ENCODE peak calls at places on chromosomes 1 and 21, in nine cellular contexts. L, Q, V, H, W, I, R, P and S are unnamed samples.

GRCh38 chr1:7578206-7578605 is 192.9 kb upstream of the VAMP3 start:
- DNase-seq in L (no peak), Q (no peak), V (no peak), H (no peak), W (no peak), I (no peak), R (no peak), P (no peak), S (no peak)

GRCh38 chr1:29465755-29466154 is 229.4 kb downstream of the PTPRU start:
- DNase-seq in L (no peak), Q (no peak), V (peak; percentile 25), H (peak; percentile 20), W (no peak), I (no peak), R (peak; percentile 16), P (no peak), S (no peak)

GRCh38 chr21:45391743-45392079 is 13.3 kb upstream of the COL18A1 start:
- DNase-seq in L (no peak), Q (no peak), V (no peak), H (no peak), W (no peak), I (no peak), R (no peak), P (no peak), S (no peak)

GRCh38 chr1:51264470-51264869 is 28.4 kb downstream of the RNF11 start:
- DNase-seq in L (peak; percentile 88), Q (no peak), V (no peak), H (peak; percentile 93), W (no peak), I (peak; percentile 76), R (peak; percentile 62), P (no peak), S (no peak)

GRCh38 chr1:158798531-158798930 is 17.5 kb upstream of the OR6N2 start:
- DNase-seq in L (no peak), Q (no peak), V (no peak), H (no peak), W (no peak), I (no peak), R (no peak), P (no peak), S (no peak)

GRCh38 chr1:51331206-51332100 is 1.1 kb upstream of the TTC39A start:
- DNase-seq in L (peak; percentile 76), Q (no peak), V (peak; percentile 81), H (peak; percentile 59), W (no peak), I (peak; percentile 89), R (peak; percentile 16), P (peak; percentile 50), S (no peak)

GRCh38 chr1:207888647-207889046 is 22.3 kb downstream of the CD34 start:
- DNase-seq in L (peak; percentile 71), Q (no peak), V (no peak), H (peak; percentile 88), W (no peak), I (peak; percentile 62), R (peak; percentile 29), P (peak; percentile 25), S (no peak)

GRCh38 chr1:67347688-67348472 is 40.2 kb downstream of the IL12RB2 start:
- DNase-seq in L (peak; percentile 77), Q (no peak), V (peak; percentile 51), H (peak; percentile 64), W (peak; percentile 20), I (peak; percentile 38), R (peak; percentile 85), P (peak; percentile 41), S (peak; percentile 10)

GRCh38 chr1:55612988-55613387 is 397.8 kb upstream of the USP24 start:
- DNase-seq in L (peak; percentile 53), Q (no peak), V (no peak), H (no peak), W (no peak), I (no peak), R (no peak), P (no peak), S (no peak)

GRCh38 chr1:89810880-89811279 is 10.0 kb upstream of the LRRC8D start:
- DNase-seq in L (no peak), Q (no peak), V (no peak), H (no peak), W (no peak), I (no peak), R (no peak), P (no peak), S (no peak)

GRCh38 chr21:28152729-28153128 is 839.9 kb downstream of the LTN1 start:
- DNase-seq in L (no peak), Q (no peak), V (no peak), H (no peak), W (no peak), I (no peak), R (no peak), P (no peak), S (no peak)

GRCh38 chr1:178120088-178120487 is 26.2 kb downstream of the RASAL2 start:
- DNase-seq in L (no peak), Q (no peak), V (no peak), H (no peak), W (no peak), I (no peak), R (no peak), P (no peak), S (no peak)

GRCh38 chr1:15153184-15153841 is at the start of gene TMEM51:
- DNase-seq in L (peak; percentile 83), Q (no peak), V (peak; percentile 83), H (peak; percentile 73), W (no peak), I (peak; percentile 66), R (peak; percentile 83), P (peak; percentile 87), S (peak; percentile 71)

GRCh38 chr1:207890136-207890738 is 20.7 kb downstream of the CD34 start:
- DNase-seq in L (peak; percentile 87), Q (no peak), V (no peak), H (peak; percentile 92), W (no peak), I (peak; percentile 84), R (peak; percentile 60), P (peak; percentile 66), S (no peak)